ENCODE peak calls at places on chromosomes 1 and 21, in nine cellular contexts. C is neural progenitor cell, V is keratinocyte, K is fibroblast of lung, W is HCT116, X is IMR-90, E is GM23248, U is neuronal stem cell, P is NT2/D1. R is an unnamed sample. For H3K27me3, the result is how much of the 10 kb centered on the place peaks cover.

GRCh38 chr1:151905070-151905442 is 4.3 kb downstream of the THEM4 start:
- DNase-seq in K (no peak), C (no peak), X (no peak), E (no peak), V (no peak), W (no peak), U (no peak), P (no peak), R (no peak)

GRCh38 chr1:244394851-244395765 is 56.6 kb downstream of the ADSS2 start:
- DNase-seq in U (no peak), C (no peak), E (peak), W (no peak), X (no peak), P (no peak), V (no peak), K (no peak), R (no peak)

GRCh38 chr1:98870959-98871903 is 133.4 kb downstream of the PLPPR5 start:
- DNase-seq in E (no peak), U (no peak), C (no peak), X (no peak), W (no peak), P (no peak), K (no peak), V (no peak), R (no peak)

GRCh38 chr1:23544444-23545389 is 13.7 kb upstream of the E2F2 start:
- DNase-seq in K (peak), W (no peak), P (no peak), U (peak), C (peak), E (peak), X (peak), V (no peak), R (peak)

GRCh38 chr1:49197081-49197480 is 420.4 kb upstream of the BEND5 start:
- DNase-seq in V (no peak), W (no peak), P (no peak), X (no peak), C (no peak), U (no peak), K (no peak), E (peak), R (no peak)

GRCh38 chr1:109937738-109938137 is 27.1 kb downstream of the CSF1 start:
- DNase-seq in K (no peak), P (no peak), V (no peak), W (no peak), E (no peak), C (no peak), X (no peak), U (no peak), R (no peak)

GRCh38 chr1:228029281-228029680 is 22.5 kb downstream of the WNT3A start:
- DNase-seq in V (no peak), W (no peak), C (no peak), X (no peak), U (no peak), K (no peak), E (no peak), P (no peak), R (no peak)

GRCh38 chr1:64378826-64379225 is 91.1 kb upstream of the CACHD1 start:
- DNase-seq in K (no peak), C (peak), P (no peak), X (no peak), E (no peak), W (no peak), V (no peak), U (no peak), R (no peak)

GRCh38 chr1:215891673-215892072 is 324.6 kb downstream of the KCTD3 start:
- DNase-seq in E (peak), C (no peak), W (no peak), V (no peak), X (peak), U (no peak), P (no peak), K (peak), R (peak)

GRCh38 chr1:9357958-9358357 is 65.3 kb downstream of the SPSB1 start:
- DNase-seq in P (no peak), K (no peak), E (no peak), U (no peak), C (no peak), X (no peak), V (no peak), W (no peak), R (no peak)

GRCh38 chr21:34933609-34934345 is 115.3 kb downstream of the RUNX1 start:
- DNase-seq in K (no peak), E (no peak), U (no peak), P (no peak), W (no peak), X (no peak), V (no peak), C (no peak), R (no peak)

GRCh38 chr1:19818324-19818723 is 3.2 kb upstream of the RNF186 start:
- DNase-seq in U (no peak), C (no peak), V (no peak), X (no peak), K (no peak), W (no peak), P (no peak), E (no peak), R (no peak)

GRCh38 chr21:31557421-31557955 is 102.0 kb upstream of the SOD1 start:
- DNase-seq in K (no peak), U (peak), X (no peak), W (no peak), C (peak), E (no peak), P (no peak), V (no peak), R (peak)

GRCh38 chr1:228228601-228229074 is 20.8 kb downstream of the OBSCN start:
- DNase-seq in E (peak), X (peak), K (peak), C (no peak), V (peak), W (no peak), U (no peak), P (no peak), R (peak)

GRCh38 chr1:164765557-164765956 is 206.6 kb downstream of the PBX1 start:
- DNase-seq in U (no peak), P (no peak), V (no peak), C (no peak), W (no peak), E (peak), X (peak), K (peak), R (peak)

GRCh38 chr1:231757759-231758158 is 131.2 kb downstream of the DISC1 start:
- DNase-seq in U (no peak), K (no peak), E (no peak), V (no peak), W (no peak), X (no peak), C (no peak), P (no peak), R (no peak)

GRCh38 chr1:50976111-50976889 is 6.3 kb downstream of the CDKN2C start:
- DNase-seq in K (peak), X (no peak), P (no peak), E (no peak), W (no peak), V (no peak), U (no peak), C (peak), R (peak)

GRCh38 chr1:154741327-154741726 is 128.8 kb downstream of the KCNN3 start:
- DNase-seq in V (no peak), X (peak), E (peak), P (no peak), C (no peak), U (no peak), K (no peak), W (no peak), R (no peak)

GRCh38 chr1:154743536-154744036 is 126.5 kb downstream of the KCNN3 start:
- DNase-seq in U (no peak), X (no peak), E (no peak), V (no peak), W (no peak), P (no peak), K (no peak), C (no peak), R (no peak)

GRCh38 chr1:154739654-154740053 is 130.4 kb downstream of the KCNN3 start:
- DNase-seq in K (no peak), U (no peak), X (no peak), E (no peak), P (no peak), C (no peak), W (no peak), V (no peak), R (no peak)

GRCh38 chr1:154742586-154742985 is 127.5 kb downstream of the KCNN3 start:
- DNase-seq in U (no peak), E (no peak), X (no peak), V (no peak), W (no peak), P (no peak), K (no peak), C (no peak), R (no peak)

DNA sequence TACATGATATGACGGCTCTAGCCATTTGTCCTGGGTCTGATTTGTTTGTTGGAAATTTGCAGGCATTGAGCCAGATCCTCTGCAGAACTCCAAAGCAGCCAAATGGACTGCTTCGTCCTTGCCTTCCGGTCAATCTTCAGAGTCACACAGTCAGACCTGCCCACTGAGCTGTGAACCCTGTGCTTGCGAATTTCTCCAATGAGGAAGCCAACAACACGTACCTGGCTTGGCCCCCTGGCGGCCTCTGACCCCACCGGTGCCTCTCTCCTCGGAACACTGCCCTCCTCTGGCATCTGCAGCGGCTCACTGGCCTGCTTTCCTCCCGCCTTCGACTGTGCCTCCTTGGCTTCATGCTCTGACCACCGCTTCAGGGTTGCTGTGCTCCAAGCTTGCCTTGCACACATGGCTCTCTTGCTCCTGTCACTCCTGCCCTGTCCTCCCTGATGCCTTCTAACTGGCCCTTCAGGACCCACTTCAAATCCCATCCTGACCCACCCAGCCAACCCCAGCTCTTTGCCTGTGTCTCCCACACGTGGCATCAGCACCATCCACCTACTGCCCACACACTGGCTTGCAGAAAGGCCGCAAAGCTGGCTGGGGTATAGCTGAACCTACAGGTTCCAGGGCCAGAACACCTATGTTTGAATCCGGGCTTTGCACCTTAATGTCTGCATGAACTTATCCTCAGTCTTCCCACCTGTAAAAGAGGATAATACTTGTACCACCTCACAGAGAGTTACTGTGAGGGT is 128.2 kb downstream of the KCNN3 start:
- DNase-seq in E (peak), C (peak), W (no peak), X (no peak), V (no peak), U (no peak), P (no peak), K (no peak), R (no peak)
- H3K27me3 ChIP-seq in E (under half), C (under half), W (under half), X (under half), V (under half), U (under half), P (under half), K (under half), R (under half)

GRCh38 chr1:61132176-61133047 is 50.1 kb downstream of the NFIA start:
- DNase-seq in V (no peak), W (no peak), U (no peak), X (peak), K (peak), C (peak), E (peak), P (no peak), R (peak)
- H3K4me3 ChIP-seq in V (no peak), W (no peak), U (no peak), X (no peak), K (no peak), C (no peak), E (peak), P (no peak), R (peak)

GRCh38 chr1:155015527-155016230 is 13.1 kb downstream of the ZBTB7B start:
- DNase-seq in K (no peak), U (no peak), W (no peak), X (no peak), P (no peak), C (no peak), V (no peak), E (no peak), R (no peak)

GRCh38 chr1:155017021-155017945 is 14.7 kb downstream of the ZBTB7B start:
- DNase-seq in V (peak), K (peak), W (peak), X (peak), U (peak), E (peak), C (peak), P (peak), R (peak)

GRCh38 chr1:155017946-155018316 is 15.3 kb downstream of the ZBTB7B start:
- DNase-seq in W (no peak), V (no peak), X (no peak), K (no peak), E (no peak), U (no peak), C (no peak), P (no peak), R (no peak)

GRCh38 chr1:155014709-155015508 is 12.3 kb downstream of the ZBTB7B start:
- DNase-seq in C (no peak), X (no peak), W (no peak), K (no peak), V (no peak), U (no peak), E (no peak), P (no peak), R (no peak)

GRCh38 chr1:155016231-155016831 is 13.7 kb downstream of the ZBTB7B start:
- DNase-seq in X (no peak), W (no peak), V (no peak), U (no peak), K (no peak), E (no peak), C (no peak), P (no peak), R (no peak)
- H3K9ac ChIP-seq in X (no peak), W (peak), V (peak), U (peak), K (no peak), E (no peak), C (no peak), P (no peak), R (peak)

DNA sequence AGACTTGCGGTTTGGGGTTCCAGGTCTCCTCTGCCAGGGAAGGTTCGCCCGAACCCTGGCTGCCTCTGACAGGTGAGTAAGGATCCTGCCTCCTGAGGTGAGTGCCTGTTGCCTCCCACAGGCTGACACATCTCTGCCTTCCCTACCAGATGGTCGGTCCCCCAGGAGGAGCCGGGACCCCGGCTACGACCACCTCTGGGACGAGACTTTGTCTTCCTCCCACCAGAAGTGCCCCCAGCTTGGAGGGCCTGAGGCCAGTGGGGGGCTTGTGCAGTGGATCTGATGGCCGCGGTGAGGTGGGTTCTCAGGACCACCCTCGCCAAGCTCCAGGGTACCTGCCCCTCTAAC is 7.6 kb downstream of the PERM1 start:
- DNase-seq in V (no peak), E (no peak), U (no peak), K (no peak), P (no peak), C (no peak), X (no peak), W (no peak), R (no peak)
- H3K27me3 ChIP-seq in V (under half), E (under half), U (under half), K (under half), P (under half), C (half or more), X (under half), W (under half), R (under half)